ENCODE peak calls at places on chromosomes 12 and 14, in four cellular contexts. One of them, this sample, is unnamed.

GRCh38 chr14:58864751-58865519 is 227.2 kb downstream of the DACT1 start:
- DNase-seq in neuronal stem cell: no peak
- DNase-seq in mesenchymal stem cell: peak; percentile 70
- DNase-seq in IMR-90: peak; percentile 82
- DNase-seq in this sample: no peak

GRCh38 chr14:93059917-93060545 is 55.7 kb downstream of the ITPK1 start:
- DNase-seq in neuronal stem cell: no peak
- DNase-seq in mesenchymal stem cell: no peak
- DNase-seq in IMR-90: no peak
- DNase-seq in this sample: peak; percentile 43

GRCh38 chr12:22626429-22626828 is 1.5 kb downstream of the ETNK1 start:
- DNase-seq in neuronal stem cell: no peak
- DNase-seq in mesenchymal stem cell: peak; percentile 30
- DNase-seq in IMR-90: peak; percentile 46
- DNase-seq in this sample: peak; percentile 67

GRCh38 chr14:104603623-104604401 is 760 bp downstream of the TMEM179 start:
- DNase-seq in neuronal stem cell: no peak
- DNase-seq in mesenchymal stem cell: no peak
- DNase-seq in IMR-90: no peak
- DNase-seq in this sample: peak; percentile 82

GRCh38 chr14:81018245-81018644 is 62.8 kb downstream of the TSHR start:
- DNase-seq in neuronal stem cell: no peak
- DNase-seq in mesenchymal stem cell: no peak
- DNase-seq in IMR-90: no peak
- DNase-seq in this sample: no peak

GRCh38 chr14:33475623-33476022 is 475.3 kb downstream of the EGLN3 start:
- DNase-seq in neuronal stem cell: peak; percentile 90
- DNase-seq in mesenchymal stem cell: peak; percentile 69
- DNase-seq in IMR-90: no peak
- DNase-seq in this sample: no peak

GRCh38 chr14:99899578-99900178 is 106.5 kb downstream of the EML1 start:
- DNase-seq in neuronal stem cell: no peak
- DNase-seq in mesenchymal stem cell: peak; percentile 45
- DNase-seq in IMR-90: peak; percentile 47
- DNase-seq in this sample: no peak

GRCh38 chr12:32444895-32445294 is 45.5 kb downstream of the FGD4 start:
- DNase-seq in neuronal stem cell: no peak
- DNase-seq in mesenchymal stem cell: peak; percentile 68
- DNase-seq in IMR-90: peak; percentile 77
- DNase-seq in this sample: no peak

GRCh38 chr14:92897922-92898599 is 24.9 kb upstream of the CHGA start:
- DNase-seq in neuronal stem cell: no peak
- DNase-seq in mesenchymal stem cell: no peak
- DNase-seq in IMR-90: no peak
- DNase-seq in this sample: no peak

GRCh38 chr12:47843226-47843980 is 23.7 kb upstream of the HDAC7 start:
- DNase-seq in neuronal stem cell: no peak
- DNase-seq in mesenchymal stem cell: no peak
- DNase-seq in IMR-90: no peak
- DNase-seq in this sample: no peak

DNA sequence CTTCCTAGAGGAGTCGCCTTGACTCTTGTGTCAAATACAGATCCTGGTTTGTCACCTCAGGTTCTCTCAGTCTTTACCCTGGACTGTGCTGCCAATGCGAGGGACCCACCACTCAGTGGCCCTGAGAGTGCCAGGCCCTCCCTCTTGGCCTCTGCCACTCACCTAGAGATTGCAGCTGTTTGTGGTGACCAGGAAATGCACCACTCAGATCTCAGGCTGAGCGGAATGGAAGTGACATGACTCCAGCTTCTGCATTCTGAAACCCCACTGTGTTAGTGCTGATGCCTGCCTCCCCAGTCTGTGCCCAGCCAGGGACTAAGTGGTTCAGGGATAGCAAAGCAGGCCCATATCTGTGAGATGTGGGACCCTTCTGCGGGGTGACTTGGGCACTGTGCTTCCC is 27.8 kb upstream of the NEDD1 start:
- DNase-seq in neuronal stem cell: no peak
- DNase-seq in mesenchymal stem cell: no peak
- DNase-seq in IMR-90: no peak
- DNase-seq in this sample: peak; percentile 68
- H3K27ac ChIP-seq in neuronal stem cell: no peak overlapping the region
- H3K27ac ChIP-seq in mesenchymal stem cell: no peak overlapping the region
- H3K27ac ChIP-seq in IMR-90: peak overlapping the region; percentile 56
- H3K27ac ChIP-seq in this sample: peak overlapping the region; percentile 73

DNA sequence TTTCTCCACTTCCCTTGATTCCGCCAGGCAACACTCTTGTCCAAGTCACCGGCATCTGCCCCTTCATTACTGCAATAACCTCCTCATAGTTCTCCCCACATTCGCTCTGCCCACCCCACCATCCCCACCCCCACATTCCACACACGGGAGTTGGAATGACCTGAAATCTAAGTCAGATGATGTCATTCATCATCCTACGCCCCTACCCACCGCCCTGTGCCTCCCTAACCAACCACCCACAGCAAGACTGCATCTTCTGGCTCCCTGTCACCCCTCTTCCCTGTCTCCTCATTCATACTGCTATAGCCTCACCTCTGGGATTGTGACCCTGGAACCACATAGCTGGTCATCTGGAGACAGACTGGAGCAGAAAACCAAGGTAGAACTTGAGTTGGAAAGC is 7.9 kb upstream of the PWP1 start:
- DNase-seq in neuronal stem cell: no peak
- DNase-seq in mesenchymal stem cell: no peak
- DNase-seq in IMR-90: no peak
- DNase-seq in this sample: no peak
- H2AFZ ChIP-seq in neuronal stem cell: no peak overlapping the region
- H2AFZ ChIP-seq in mesenchymal stem cell: no peak overlapping the region
- H2AFZ ChIP-seq in IMR-90: no peak overlapping the region
- H2AFZ ChIP-seq in this sample: no peak overlapping the region

DNA sequence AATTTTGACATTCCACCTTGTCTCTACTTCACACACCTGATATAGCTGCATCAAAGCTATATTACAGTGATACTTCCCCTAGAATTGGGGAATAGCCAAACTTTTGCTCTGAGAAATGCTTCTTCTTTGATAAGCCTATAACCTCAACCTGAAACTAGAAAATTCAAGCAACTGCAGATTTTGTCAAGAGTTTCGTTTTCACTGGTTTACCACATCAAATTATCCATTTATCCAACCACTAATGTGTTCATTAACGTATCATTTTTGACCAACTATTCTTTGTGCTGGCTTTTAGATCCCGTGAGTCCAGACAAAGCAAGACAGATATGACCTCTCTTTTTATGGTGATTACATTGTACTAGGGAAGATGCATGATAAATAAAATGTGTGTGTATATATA is 13.5 kb upstream of the TAS2R46 start:
- DNase-seq in neuronal stem cell: no peak
- DNase-seq in mesenchymal stem cell: no peak
- DNase-seq in IMR-90: no peak
- DNase-seq in this sample: no peak
- H3K4me2 ChIP-seq in neuronal stem cell: no peak overlapping the region
- H3K4me2 ChIP-seq in mesenchymal stem cell: no peak overlapping the region
- H3K4me2 ChIP-seq in IMR-90: no peak overlapping the region
- H3K4me2 ChIP-seq in this sample: no peak overlapping the region

DNA sequence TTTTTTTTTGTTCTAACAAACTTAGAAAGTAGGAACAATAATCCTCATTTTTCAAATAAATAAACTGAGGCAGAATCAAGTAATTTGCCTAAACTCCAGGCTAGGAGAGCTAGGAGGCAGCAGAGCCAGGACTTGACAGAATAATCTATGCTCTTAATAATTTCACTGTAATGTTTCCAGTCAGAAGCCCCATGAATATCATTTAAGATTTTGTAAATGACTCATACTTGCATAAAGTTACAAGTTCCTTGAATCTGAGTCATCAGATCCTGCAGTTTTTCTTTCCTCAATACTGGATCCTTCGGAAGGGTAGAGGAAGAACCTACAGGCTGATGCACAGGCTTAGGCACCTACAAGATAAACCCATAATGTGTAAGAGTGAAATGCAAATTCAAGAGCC is 29.0 kb downstream of the CAPRIN2 start:
- DNase-seq in neuronal stem cell: no peak
- DNase-seq in mesenchymal stem cell: peak; percentile 73
- DNase-seq in IMR-90: peak; percentile 84
- DNase-seq in this sample: peak; percentile 72
- H3K27ac ChIP-seq in neuronal stem cell: no peak overlapping the region
- H3K27ac ChIP-seq in mesenchymal stem cell: peak overlapping the region; percentile 47
- H3K27ac ChIP-seq in IMR-90: no peak overlapping the region
- H3K27ac ChIP-seq in this sample: peak overlapping the region; percentile 8

GRCh38 chr14:74973905-74974363 is 18.5 kb upstream of the PGF start:
- DNase-seq in neuronal stem cell: no peak
- DNase-seq in mesenchymal stem cell: no peak
- DNase-seq in IMR-90: no peak
- DNase-seq in this sample: no peak
- H2AFZ ChIP-seq in neuronal stem cell: peak overlapping the region; percentile 72
- H2AFZ ChIP-seq in mesenchymal stem cell: no peak overlapping the region
- H2AFZ ChIP-seq in IMR-90: no peak overlapping the region
- H2AFZ ChIP-seq in this sample: no peak overlapping the region

GRCh38 chr12:57214398-57214781 is 2.2 kb upstream of the NXPH4 start:
- DNase-seq in neuronal stem cell: peak; percentile 65
- DNase-seq in mesenchymal stem cell: peak; percentile 71
- DNase-seq in IMR-90: peak; percentile 50
- DNase-seq in this sample: no peak

GRCh38 chr12:57212701-57213067 is 3.9 kb upstream of the NXPH4 start:
- DNase-seq in neuronal stem cell: no peak
- DNase-seq in mesenchymal stem cell: no peak
- DNase-seq in IMR-90: no peak
- DNase-seq in this sample: no peak

GRCh38 chr12:57213763-57214397 is 2.7 kb upstream of the NXPH4 start:
- DNase-seq in neuronal stem cell: no peak
- DNase-seq in mesenchymal stem cell: no peak
- DNase-seq in IMR-90: no peak
- DNase-seq in this sample: no peak

GRCh38 chr12:57211791-57212700 is 4.5 kb upstream of the NXPH4 start:
- DNase-seq in neuronal stem cell: no peak
- DNase-seq in mesenchymal stem cell: no peak
- DNase-seq in IMR-90: no peak
- DNase-seq in this sample: no peak

DNA sequence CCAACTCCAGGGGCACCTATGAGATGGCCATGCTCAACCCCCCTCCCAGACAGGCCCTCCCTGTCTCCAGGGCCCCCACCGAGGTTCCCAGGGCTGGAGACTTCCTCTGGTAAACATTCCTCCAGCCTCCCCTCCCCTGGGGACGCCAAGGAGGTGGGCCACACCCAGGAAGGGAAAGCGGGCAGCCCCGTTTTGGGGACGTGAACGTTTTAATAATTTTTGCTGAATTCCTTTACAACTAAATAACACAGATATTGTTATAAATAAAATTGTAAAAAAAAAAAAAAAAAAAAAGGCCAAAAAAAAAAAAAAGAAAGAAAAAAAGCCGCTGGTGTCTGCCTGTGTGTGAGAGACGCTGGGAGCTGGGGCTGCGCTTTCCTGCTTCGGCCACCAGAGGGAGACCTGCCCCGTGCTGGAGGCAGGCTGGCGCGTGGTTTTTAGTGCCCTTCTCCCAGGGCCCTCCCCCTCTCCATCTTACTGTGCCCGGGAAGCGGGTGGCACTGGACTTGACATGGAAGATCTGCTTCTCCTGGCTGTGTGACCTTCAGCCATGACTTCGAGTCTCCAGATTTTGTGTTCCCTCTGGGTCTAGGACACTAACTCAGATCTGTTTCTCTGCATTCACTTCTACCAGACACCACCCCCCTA is 3.4 kb upstream of the NXPH4 start:
- DNase-seq in neuronal stem cell: no peak
- DNase-seq in mesenchymal stem cell: peak; percentile 85
- DNase-seq in IMR-90: peak; percentile 81
- DNase-seq in this sample: peak; percentile 100
- H3K4me2 ChIP-seq in neuronal stem cell: no peak overlapping the region
- H3K4me2 ChIP-seq in mesenchymal stem cell: no peak overlapping the region
- H3K4me2 ChIP-seq in IMR-90: no peak overlapping the region
- H3K4me2 ChIP-seq in this sample: no peak overlapping the region

GRCh38 chr12:39440101-39440500 is 2.8 kb downstream of the KIF21A start:
- DNase-seq in neuronal stem cell: no peak
- DNase-seq in mesenchymal stem cell: no peak
- DNase-seq in IMR-90: no peak
- DNase-seq in this sample: no peak
- H3K27ac ChIP-seq in neuronal stem cell: no peak overlapping the region
- H3K27ac ChIP-seq in mesenchymal stem cell: no peak overlapping the region
- H3K27ac ChIP-seq in IMR-90: no peak overlapping the region
- H3K27ac ChIP-seq in this sample: no peak overlapping the region